ENCODE peak calls at places on chromosome 9, in eight cellular contexts. One of them, this sample, is unnamed.
A peak's percentile ranks its signal among the peaks of the same experiment; 100 is the strongest.

GRCh38 chr9:128937310-128938165 is 9.9 kb downstream of the DOLK start:
- DNase-seq in posterior cingulate gyrus: peak; percentile 50
- DNase-seq in GM20000: no peak
- DNase-seq in AG04450: no peak
- DNase-seq in GM23248: no peak
- DNase-seq in activated CD4-positive, alpha-beta T cell treated with anti-CD3 and anti-CD28 coated beads for 24 hours: no peak
- DNase-seq in ovary: peak; percentile 4
- DNase-seq in neural progenitor cell: no peak
- DNase-seq in this sample: no peak

GRCh38 chr9:126915281-126915816 is 767 bp downstream of the RALGPS1 start:
- DNase-seq in posterior cingulate gyrus: peak; percentile 87
- DNase-seq in GM20000: peak; percentile 23
- DNase-seq in AG04450: no peak
- DNase-seq in GM23248: peak; percentile 19
- DNase-seq in activated CD4-positive, alpha-beta T cell treated with anti-CD3 and anti-CD28 coated beads for 24 hours: no peak
- DNase-seq in ovary: peak; percentile 49
- DNase-seq in neural progenitor cell: peak; percentile 76
- DNase-seq in this sample: no peak

GRCh38 chr9:127812009-127812408 is 9.3 kb downstream of the FPGS start:
- DNase-seq in posterior cingulate gyrus: no peak
- DNase-seq in GM20000: no peak
- DNase-seq in AG04450: no peak
- DNase-seq in GM23248: no peak
- DNase-seq in activated CD4-positive, alpha-beta T cell treated with anti-CD3 and anti-CD28 coated beads for 24 hours: no peak
- DNase-seq in ovary: no peak
- DNase-seq in neural progenitor cell: no peak
- DNase-seq in this sample: no peak

GRCh38 chr9:128457207-128457606 is 1.4 kb downstream of the ODF2 start:
- DNase-seq in posterior cingulate gyrus: no peak
- DNase-seq in GM20000: no peak
- DNase-seq in AG04450: no peak
- DNase-seq in GM23248: no peak
- DNase-seq in activated CD4-positive, alpha-beta T cell treated with anti-CD3 and anti-CD28 coated beads for 24 hours: no peak
- DNase-seq in ovary: peak; percentile 29
- DNase-seq in neural progenitor cell: peak; percentile 31
- DNase-seq in this sample: no peak

GRCh38 chr9:107141967-107142366 is 141.1 kb upstream of the RAD23B start:
- DNase-seq in posterior cingulate gyrus: no peak
- DNase-seq in GM20000: no peak
- DNase-seq in AG04450: no peak
- DNase-seq in GM23248: peak; percentile 35
- DNase-seq in activated CD4-positive, alpha-beta T cell treated with anti-CD3 and anti-CD28 coated beads for 24 hours: no peak
- DNase-seq in ovary: no peak
- DNase-seq in neural progenitor cell: no peak
- DNase-seq in this sample: no peak

GRCh38 chr9:77647659-77648457 is at the start of gene GNA14:
- DNase-seq in posterior cingulate gyrus: peak; percentile 85
- DNase-seq in GM20000: no peak
- DNase-seq in AG04450: no peak
- DNase-seq in GM23248: peak; percentile 39
- DNase-seq in activated CD4-positive, alpha-beta T cell treated with anti-CD3 and anti-CD28 coated beads for 24 hours: no peak
- DNase-seq in ovary: peak; percentile 55
- DNase-seq in neural progenitor cell: peak; percentile 72
- DNase-seq in this sample: no peak

GRCh38 chr9:82147798-82148440 is 159.3 kb downstream of the SPATA31D1 start:
- DNase-seq in posterior cingulate gyrus: no peak
- DNase-seq in GM20000: no peak
- DNase-seq in AG04450: no peak
- DNase-seq in GM23248: peak; percentile 24
- DNase-seq in activated CD4-positive, alpha-beta T cell treated with anti-CD3 and anti-CD28 coated beads for 24 hours: no peak
- DNase-seq in ovary: no peak
- DNase-seq in neural progenitor cell: no peak
- DNase-seq in this sample: no peak

GRCh38 chr9:37412431-37413151 is 9.9 kb upstream of the GRHPR start:
- DNase-seq in posterior cingulate gyrus: peak; percentile 55
- DNase-seq in GM20000: no peak
- DNase-seq in AG04450: no peak
- DNase-seq in GM23248: no peak
- DNase-seq in activated CD4-positive, alpha-beta T cell treated with anti-CD3 and anti-CD28 coated beads for 24 hours: no peak
- DNase-seq in ovary: no peak
- DNase-seq in neural progenitor cell: peak; percentile 58
- DNase-seq in this sample: no peak

GRCh38 chr9:136545065-136545965 is 533 bp downstream of the NOTCH1 start:
- DNase-seq in posterior cingulate gyrus: no peak
- DNase-seq in GM20000: peak; percentile 86
- DNase-seq in AG04450: no peak
- DNase-seq in GM23248: peak; percentile 58
- DNase-seq in activated CD4-positive, alpha-beta T cell treated with anti-CD3 and anti-CD28 coated beads for 24 hours: peak; percentile 49
- DNase-seq in ovary: no peak
- DNase-seq in neural progenitor cell: peak; percentile 55
- DNase-seq in this sample: no peak

GRCh38 chr9:18297532-18297872 is 176.5 kb upstream of the ADAMTSL1 start:
- DNase-seq in posterior cingulate gyrus: no peak
- DNase-seq in GM20000: no peak
- DNase-seq in AG04450: no peak
- DNase-seq in GM23248: no peak
- DNase-seq in activated CD4-positive, alpha-beta T cell treated with anti-CD3 and anti-CD28 coated beads for 24 hours: no peak
- DNase-seq in ovary: no peak
- DNase-seq in neural progenitor cell: peak; percentile 58
- DNase-seq in this sample: no peak

GRCh38 chr9:34550016-34550680 is 27.4 kb upstream of the ENHO start:
- DNase-seq in posterior cingulate gyrus: no peak
- DNase-seq in GM20000: no peak
- DNase-seq in AG04450: no peak
- DNase-seq in GM23248: no peak
- DNase-seq in activated CD4-positive, alpha-beta T cell treated with anti-CD3 and anti-CD28 coated beads for 24 hours: no peak
- DNase-seq in ovary: no peak
- DNase-seq in neural progenitor cell: no peak
- DNase-seq in this sample: no peak

GRCh38 chr9:78640728-78641127 is 343.8 kb downstream of the PSAT1 start:
- DNase-seq in posterior cingulate gyrus: no peak
- DNase-seq in GM20000: no peak
- DNase-seq in AG04450: no peak
- DNase-seq in GM23248: no peak
- DNase-seq in activated CD4-positive, alpha-beta T cell treated with anti-CD3 and anti-CD28 coated beads for 24 hours: no peak
- DNase-seq in ovary: no peak
- DNase-seq in neural progenitor cell: no peak
- DNase-seq in this sample: no peak

GRCh38 chr9:107949058-107949457 is 459.5 kb upstream of the KLF4 start:
- DNase-seq in posterior cingulate gyrus: no peak
- DNase-seq in GM20000: no peak
- DNase-seq in AG04450: no peak
- DNase-seq in GM23248: peak; percentile 33
- DNase-seq in activated CD4-positive, alpha-beta T cell treated with anti-CD3 and anti-CD28 coated beads for 24 hours: no peak
- DNase-seq in ovary: no peak
- DNase-seq in neural progenitor cell: no peak
- DNase-seq in this sample: no peak

GRCh38 chr9:134550584-134550983 is 91.0 kb upstream of the COL5A1 start:
- DNase-seq in posterior cingulate gyrus: peak; percentile 64
- DNase-seq in GM20000: no peak
- DNase-seq in AG04450: no peak
- DNase-seq in GM23248: no peak
- DNase-seq in activated CD4-positive, alpha-beta T cell treated with anti-CD3 and anti-CD28 coated beads for 24 hours: no peak
- DNase-seq in ovary: no peak
- DNase-seq in neural progenitor cell: peak; percentile 26
- DNase-seq in this sample: no peak

GRCh38 chr9:135508211-135508820 is 7.8 kb downstream of the MRPS2 start:
- DNase-seq in posterior cingulate gyrus: peak; percentile 67
- DNase-seq in GM20000: no peak
- DNase-seq in AG04450: no peak
- DNase-seq in GM23248: no peak
- DNase-seq in activated CD4-positive, alpha-beta T cell treated with anti-CD3 and anti-CD28 coated beads for 24 hours: no peak
- DNase-seq in ovary: no peak
- DNase-seq in neural progenitor cell: no peak
- DNase-seq in this sample: no peak

GRCh38 chr9:69809304-69809863 is 11.2 kb upstream of the CFAP95 start:
- DNase-seq in posterior cingulate gyrus: no peak
- DNase-seq in GM20000: no peak
- DNase-seq in AG04450: no peak
- DNase-seq in GM23248: peak; percentile 51
- DNase-seq in activated CD4-positive, alpha-beta T cell treated with anti-CD3 and anti-CD28 coated beads for 24 hours: no peak
- DNase-seq in ovary: no peak
- DNase-seq in neural progenitor cell: peak; percentile 39
- DNase-seq in this sample: no peak

GRCh38 chr9:14312721-14313377 is 1.1 kb downstream of the NFIB start:
- DNase-seq in posterior cingulate gyrus: peak; percentile 87
- DNase-seq in GM20000: no peak
- DNase-seq in AG04450: no peak
- DNase-seq in GM23248: peak; percentile 46
- DNase-seq in activated CD4-positive, alpha-beta T cell treated with anti-CD3 and anti-CD28 coated beads for 24 hours: no peak
- DNase-seq in ovary: peak; percentile 48
- DNase-seq in neural progenitor cell: peak; percentile 44
- DNase-seq in this sample: no peak

GRCh38 chr9:90903731-90904422 is 102.3 kb downstream of the SYK start:
- DNase-seq in posterior cingulate gyrus: no peak
- DNase-seq in GM20000: no peak
- DNase-seq in AG04450: no peak
- DNase-seq in GM23248: no peak
- DNase-seq in activated CD4-positive, alpha-beta T cell treated with anti-CD3 and anti-CD28 coated beads for 24 hours: no peak
- DNase-seq in ovary: no peak
- DNase-seq in neural progenitor cell: no peak
- DNase-seq in this sample: no peak

GRCh38 chr9:12289711-12290110 is 403.5 kb upstream of the TYRP1 start:
- DNase-seq in posterior cingulate gyrus: no peak
- DNase-seq in GM20000: no peak
- DNase-seq in AG04450: no peak
- DNase-seq in GM23248: no peak
- DNase-seq in activated CD4-positive, alpha-beta T cell treated with anti-CD3 and anti-CD28 coated beads for 24 hours: no peak
- DNase-seq in ovary: no peak
- DNase-seq in neural progenitor cell: no peak
- DNase-seq in this sample: no peak

GRCh38 chr9:121914604-121915303 is 178.4 kb downstream of the TTLL11 start:
- DNase-seq in posterior cingulate gyrus: no peak
- DNase-seq in GM20000: no peak
- DNase-seq in AG04450: no peak
- DNase-seq in GM23248: no peak
- DNase-seq in activated CD4-positive, alpha-beta T cell treated with anti-CD3 and anti-CD28 coated beads for 24 hours: no peak
- DNase-seq in ovary: no peak
- DNase-seq in neural progenitor cell: no peak
- DNase-seq in this sample: no peak

GRCh38 chr9:116543731-116544400 is 143.2 kb upstream of the TRIM32 start:
- DNase-seq in posterior cingulate gyrus: no peak
- DNase-seq in GM20000: no peak
- DNase-seq in AG04450: no peak
- DNase-seq in GM23248: peak; percentile 92
- DNase-seq in activated CD4-positive, alpha-beta T cell treated with anti-CD3 and anti-CD28 coated beads for 24 hours: no peak
- DNase-seq in ovary: no peak
- DNase-seq in neural progenitor cell: no peak
- DNase-seq in this sample: peak; percentile 77

GRCh38 chr9:127388037-127388855 is 8.7 kb upstream of the SLC2A8 start:
- DNase-seq in posterior cingulate gyrus: no peak
- DNase-seq in GM20000: peak; percentile 62
- DNase-seq in AG04450: peak; percentile 93
- DNase-seq in GM23248: peak; percentile 87
- DNase-seq in activated CD4-positive, alpha-beta T cell treated with anti-CD3 and anti-CD28 coated beads for 24 hours: peak; percentile 73
- DNase-seq in ovary: no peak
- DNase-seq in neural progenitor cell: no peak
- DNase-seq in this sample: no peak

GRCh38 chr9:21836437-21837161 is 34.2 kb downstream of the MTAP start:
- DNase-seq in posterior cingulate gyrus: no peak
- DNase-seq in GM20000: no peak
- DNase-seq in AG04450: peak; percentile 95
- DNase-seq in GM23248: peak; percentile 97
- DNase-seq in activated CD4-positive, alpha-beta T cell treated with anti-CD3 and anti-CD28 coated beads for 24 hours: no peak
- DNase-seq in ovary: no peak
- DNase-seq in neural progenitor cell: no peak
- DNase-seq in this sample: peak; percentile 25

GRCh38 chr9:83220737-83221136 is 157.8 kb upstream of the RASEF start:
- DNase-seq in posterior cingulate gyrus: no peak
- DNase-seq in GM20000: peak; percentile 40
- DNase-seq in AG04450: no peak
- DNase-seq in GM23248: peak; percentile 84
- DNase-seq in activated CD4-positive, alpha-beta T cell treated with anti-CD3 and anti-CD28 coated beads for 24 hours: no peak
- DNase-seq in ovary: no peak
- DNase-seq in neural progenitor cell: no peak
- DNase-seq in this sample: no peak

GRCh38 chr9:90421786-90422185 is 220.8 kb downstream of the DIRAS2 start:
- DNase-seq in posterior cingulate gyrus: no peak
- DNase-seq in GM20000: no peak
- DNase-seq in AG04450: no peak
- DNase-seq in GM23248: no peak
- DNase-seq in activated CD4-positive, alpha-beta T cell treated with anti-CD3 and anti-CD28 coated beads for 24 hours: no peak
- DNase-seq in ovary: no peak
- DNase-seq in neural progenitor cell: no peak
- DNase-seq in this sample: no peak

This sample was measured in gastrocnemius medialis.